ENCODE peak calls at places on chromosomes 4 and X, in nine cellular contexts. One of them, this sample, is unnamed.

GRCh38 chr4:102344955-102345794 is at the start of gene SLC39A8:
- DNase-seq in astrocyte of the spinal cord: peak; percentile 81
- DNase-seq in upper lobe of right lung: peak; percentile 95
- DNase-seq in brain microvascular endothelial cell: peak; percentile 71
- DNase-seq in GM13977: peak; percentile 93
- DNase-seq in astrocyte: peak; percentile 77
- DNase-seq in A549: peak; percentile 75
- DNase-seq in choroid plexus epithelial cell: peak; percentile 89
- DNase-seq in fibroblast of villous mesenchyme: peak; percentile 70
- DNase-seq in this sample: peak; percentile 89

GRCh38 chr4:12324965-12325364 is 896.3 kb upstream of the HS3ST1 start:
- DNase-seq in astrocyte of the spinal cord: no peak
- DNase-seq in upper lobe of right lung: no peak
- DNase-seq in brain microvascular endothelial cell: no peak
- DNase-seq in GM13977: no peak
- DNase-seq in astrocyte: no peak
- DNase-seq in A549: no peak
- DNase-seq in choroid plexus epithelial cell: no peak
- DNase-seq in fibroblast of villous mesenchyme: no peak
- DNase-seq in this sample: no peak

GRCh38 chrX:117989512-117989911 is 127.1 kb downstream of the KLHL13 start:
- DNase-seq in astrocyte of the spinal cord: no peak
- DNase-seq in upper lobe of right lung: no peak
- DNase-seq in brain microvascular endothelial cell: no peak
- DNase-seq in GM13977: no peak
- DNase-seq in astrocyte: peak; percentile 38
- DNase-seq in A549: no peak
- DNase-seq in choroid plexus epithelial cell: no peak
- DNase-seq in fibroblast of villous mesenchyme: no peak
- DNase-seq in this sample: no peak

GRCh38 chr4:103451341-103451740 is 253.2 kb upstream of the CENPE start:
- DNase-seq in astrocyte of the spinal cord: no peak
- DNase-seq in upper lobe of right lung: no peak
- DNase-seq in brain microvascular endothelial cell: no peak
- DNase-seq in GM13977: no peak
- DNase-seq in astrocyte: no peak
- DNase-seq in A549: no peak
- DNase-seq in choroid plexus epithelial cell: no peak
- DNase-seq in fibroblast of villous mesenchyme: no peak
- DNase-seq in this sample: peak; percentile 61

GRCh38 chr4:24704152-24704551 is 91.2 kb upstream of the SOD3 start:
- DNase-seq in astrocyte of the spinal cord: no peak
- DNase-seq in upper lobe of right lung: no peak
- DNase-seq in brain microvascular endothelial cell: no peak
- DNase-seq in GM13977: no peak
- DNase-seq in astrocyte: no peak
- DNase-seq in A549: no peak
- DNase-seq in choroid plexus epithelial cell: no peak
- DNase-seq in fibroblast of villous mesenchyme: no peak
- DNase-seq in this sample: no peak

GRCh38 chr4:10722957-10723356 is 38.4 kb upstream of the CLNK start:
- DNase-seq in astrocyte of the spinal cord: no peak
- DNase-seq in upper lobe of right lung: no peak
- DNase-seq in brain microvascular endothelial cell: no peak
- DNase-seq in GM13977: no peak
- DNase-seq in astrocyte: no peak
- DNase-seq in A549: no peak
- DNase-seq in choroid plexus epithelial cell: no peak
- DNase-seq in fibroblast of villous mesenchyme: no peak
- DNase-seq in this sample: no peak

GRCh38 chrX:48508400-48509244 is at the start of gene PORCN:
- DNase-seq in astrocyte of the spinal cord: peak; percentile 63
- DNase-seq in upper lobe of right lung: peak; percentile 93
- DNase-seq in brain microvascular endothelial cell: peak; percentile 35
- DNase-seq in GM13977: peak; percentile 92
- DNase-seq in astrocyte: no peak
- DNase-seq in A549: peak; percentile 80
- DNase-seq in choroid plexus epithelial cell: peak; percentile 57
- DNase-seq in fibroblast of villous mesenchyme: peak; percentile 68
- DNase-seq in this sample: peak; percentile 70

GRCh38 chr4:168731006-168731636 is 234.3 kb downstream of the PALLD start:
- DNase-seq in astrocyte of the spinal cord: no peak
- DNase-seq in upper lobe of right lung: no peak
- DNase-seq in brain microvascular endothelial cell: peak; percentile 45
- DNase-seq in GM13977: no peak
- DNase-seq in astrocyte: peak; percentile 61
- DNase-seq in A549: no peak
- DNase-seq in choroid plexus epithelial cell: peak; percentile 81
- DNase-seq in fibroblast of villous mesenchyme: peak; percentile 85
- DNase-seq in this sample: peak; percentile 24

GRCh38 chr4:26992657-26993361 is 132.2 kb downstream of the STIM2 start:
- DNase-seq in astrocyte of the spinal cord: peak; percentile 71
- DNase-seq in upper lobe of right lung: no peak
- DNase-seq in brain microvascular endothelial cell: peak; percentile 78
- DNase-seq in GM13977: peak; percentile 55
- DNase-seq in astrocyte: peak; percentile 94
- DNase-seq in A549: no peak
- DNase-seq in choroid plexus epithelial cell: peak; percentile 83
- DNase-seq in fibroblast of villous mesenchyme: peak; percentile 46
- DNase-seq in this sample: peak; percentile 16

GRCh38 chr4:92232566-92232965 is 71.2 kb upstream of the GRID2 start:
- DNase-seq in astrocyte of the spinal cord: no peak
- DNase-seq in upper lobe of right lung: no peak
- DNase-seq in brain microvascular endothelial cell: no peak
- DNase-seq in GM13977: no peak
- DNase-seq in astrocyte: no peak
- DNase-seq in A549: no peak
- DNase-seq in choroid plexus epithelial cell: peak; percentile 15
- DNase-seq in fibroblast of villous mesenchyme: no peak
- DNase-seq in this sample: peak; percentile 14

GRCh38 chrX:22314211-22314610 is 41.5 kb downstream of the CBLL2 start:
- DNase-seq in astrocyte of the spinal cord: no peak
- DNase-seq in upper lobe of right lung: no peak
- DNase-seq in brain microvascular endothelial cell: no peak
- DNase-seq in GM13977: no peak
- DNase-seq in astrocyte: no peak
- DNase-seq in A549: no peak
- DNase-seq in choroid plexus epithelial cell: no peak
- DNase-seq in fibroblast of villous mesenchyme: no peak
- DNase-seq in this sample: peak; percentile 31

GRCh38 chr4:25113915-25114904 is 46.0 kb downstream of the SEPSECS start:
- DNase-seq in astrocyte of the spinal cord: peak; percentile 64
- DNase-seq in upper lobe of right lung: no peak
- DNase-seq in brain microvascular endothelial cell: peak; percentile 65
- DNase-seq in GM13977: no peak
- DNase-seq in astrocyte: peak; percentile 65
- DNase-seq in A549: no peak
- DNase-seq in choroid plexus epithelial cell: peak; percentile 57
- DNase-seq in fibroblast of villous mesenchyme: peak; percentile 25
- DNase-seq in this sample: peak; percentile 42

GRCh38 chrX:118660085-118660484 is 67.3 kb upstream of the IL13RA1 start:
- DNase-seq in astrocyte of the spinal cord: no peak
- DNase-seq in upper lobe of right lung: no peak
- DNase-seq in brain microvascular endothelial cell: no peak
- DNase-seq in GM13977: no peak
- DNase-seq in astrocyte: no peak
- DNase-seq in A549: no peak
- DNase-seq in choroid plexus epithelial cell: no peak
- DNase-seq in fibroblast of villous mesenchyme: peak; percentile 42
- DNase-seq in this sample: no peak

GRCh38 chrX:38561951-38562719 is 793 bp downstream of the TSPAN7 start:
- DNase-seq in astrocyte of the spinal cord: no peak
- DNase-seq in upper lobe of right lung: peak; percentile 63
- DNase-seq in brain microvascular endothelial cell: no peak
- DNase-seq in GM13977: no peak
- DNase-seq in astrocyte: no peak
- DNase-seq in A549: no peak
- DNase-seq in choroid plexus epithelial cell: no peak
- DNase-seq in fibroblast of villous mesenchyme: no peak
- DNase-seq in this sample: no peak

GRCh38 chrX:18887821-18888205 is 96.1 kb downstream of the PHKA2 start:
- DNase-seq in astrocyte of the spinal cord: no peak
- DNase-seq in upper lobe of right lung: no peak
- DNase-seq in brain microvascular endothelial cell: no peak
- DNase-seq in GM13977: no peak
- DNase-seq in astrocyte: no peak
- DNase-seq in A549: no peak
- DNase-seq in choroid plexus epithelial cell: no peak
- DNase-seq in fibroblast of villous mesenchyme: no peak
- DNase-seq in this sample: no peak

GRCh38 chr4:190018201-190018920 is 8.7 kb downstream of the FRG2 start:
- DNase-seq in astrocyte of the spinal cord: no peak
- DNase-seq in upper lobe of right lung: no peak
- DNase-seq in brain microvascular endothelial cell: no peak
- DNase-seq in GM13977: peak; percentile 3
- DNase-seq in astrocyte: no peak
- DNase-seq in A549: no peak
- DNase-seq in choroid plexus epithelial cell: no peak
- DNase-seq in fibroblast of villous mesenchyme: no peak
- DNase-seq in this sample: no peak

GRCh38 chr4:57854748-57855147 is 744.6 kb upstream of the IGFBP7 start:
- DNase-seq in astrocyte of the spinal cord: no peak
- DNase-seq in upper lobe of right lung: no peak
- DNase-seq in brain microvascular endothelial cell: no peak
- DNase-seq in GM13977: no peak
- DNase-seq in astrocyte: no peak
- DNase-seq in A549: no peak
- DNase-seq in choroid plexus epithelial cell: no peak
- DNase-seq in fibroblast of villous mesenchyme: no peak
- DNase-seq in this sample: peak; percentile 13

GRCh38 chrX:17547658-17548057 is 172.7 kb downstream of the NHS start:
- DNase-seq in astrocyte of the spinal cord: peak; percentile 91
- DNase-seq in upper lobe of right lung: peak; percentile 70
- DNase-seq in brain microvascular endothelial cell: peak; percentile 89
- DNase-seq in GM13977: peak; percentile 22
- DNase-seq in astrocyte: peak; percentile 90
- DNase-seq in A549: peak; percentile 44
- DNase-seq in choroid plexus epithelial cell: peak; percentile 92
- DNase-seq in fibroblast of villous mesenchyme: peak; percentile 68
- DNase-seq in this sample: peak; percentile 99
- TF ChIP-seq CTCF in astrocyte of the spinal cord: no peak
- TF ChIP-seq CTCF in upper lobe of right lung: no peak
- TF ChIP-seq CTCF in brain microvascular endothelial cell: no peak
- TF ChIP-seq CTCF in GM13977: no peak
- TF ChIP-seq CTCF in astrocyte: no peak
- TF ChIP-seq CTCF in A549: no peak
- TF ChIP-seq CTCF in choroid plexus epithelial cell: no peak
- TF ChIP-seq CTCF in fibroblast of villous mesenchyme: no peak
- TF ChIP-seq CTCF in this sample: no peak

GRCh38 chrX:94576367-94577004 is 902.5 kb downstream of the FAM133A start:
- DNase-seq in astrocyte of the spinal cord: no peak
- DNase-seq in upper lobe of right lung: no peak
- DNase-seq in brain microvascular endothelial cell: no peak
- DNase-seq in GM13977: no peak
- DNase-seq in astrocyte: no peak
- DNase-seq in A549: no peak
- DNase-seq in choroid plexus epithelial cell: no peak
- DNase-seq in fibroblast of villous mesenchyme: no peak
- DNase-seq in this sample: peak; percentile 24
- TF ChIP-seq CTCF in astrocyte of the spinal cord: no peak
- TF ChIP-seq CTCF in upper lobe of right lung: no peak
- TF ChIP-seq CTCF in brain microvascular endothelial cell: no peak
- TF ChIP-seq CTCF in GM13977: peak; percentile 20
- TF ChIP-seq CTCF in astrocyte: no peak
- TF ChIP-seq CTCF in A549: no peak
- TF ChIP-seq CTCF in choroid plexus epithelial cell: no peak
- TF ChIP-seq CTCF in fibroblast of villous mesenchyme: no peak
- TF ChIP-seq CTCF in this sample: peak; percentile 37

GRCh38 chr4:40547446-40548132 is 82.1 kb downstream of the RBM47 start:
- DNase-seq in astrocyte of the spinal cord: no peak
- DNase-seq in upper lobe of right lung: no peak
- DNase-seq in brain microvascular endothelial cell: no peak
- DNase-seq in GM13977: no peak
- DNase-seq in astrocyte: peak; percentile 27
- DNase-seq in A549: no peak
- DNase-seq in choroid plexus epithelial cell: no peak
- DNase-seq in fibroblast of villous mesenchyme: no peak
- DNase-seq in this sample: no peak

GRCh38 chr4:40553995-40554394 is 75.7 kb downstream of the RBM47 start:
- DNase-seq in astrocyte of the spinal cord: no peak
- DNase-seq in upper lobe of right lung: no peak
- DNase-seq in brain microvascular endothelial cell: no peak
- DNase-seq in GM13977: no peak
- DNase-seq in astrocyte: no peak
- DNase-seq in A549: no peak
- DNase-seq in choroid plexus epithelial cell: no peak
- DNase-seq in fibroblast of villous mesenchyme: no peak
- DNase-seq in this sample: no peak

GRCh38 chr4:40548256-40548655 is 81.4 kb downstream of the RBM47 start:
- DNase-seq in astrocyte of the spinal cord: peak; percentile 53
- DNase-seq in upper lobe of right lung: no peak
- DNase-seq in brain microvascular endothelial cell: peak; percentile 22
- DNase-seq in GM13977: no peak
- DNase-seq in astrocyte: peak; percentile 77
- DNase-seq in A549: no peak
- DNase-seq in choroid plexus epithelial cell: peak; percentile 31
- DNase-seq in fibroblast of villous mesenchyme: no peak
- DNase-seq in this sample: no peak

GRCh38 chr4:40552536-40552935 is 77.1 kb downstream of the RBM47 start:
- DNase-seq in astrocyte of the spinal cord: peak; percentile 67
- DNase-seq in upper lobe of right lung: no peak
- DNase-seq in brain microvascular endothelial cell: no peak
- DNase-seq in GM13977: no peak
- DNase-seq in astrocyte: peak; percentile 69
- DNase-seq in A549: peak; percentile 23
- DNase-seq in choroid plexus epithelial cell: no peak
- DNase-seq in fibroblast of villous mesenchyme: no peak
- DNase-seq in this sample: peak; percentile 43

GRCh38 chr4:40550900-40551546 is 78.6 kb downstream of the RBM47 start:
- DNase-seq in astrocyte of the spinal cord: peak; percentile 30
- DNase-seq in upper lobe of right lung: no peak
- DNase-seq in brain microvascular endothelial cell: peak; percentile 4
- DNase-seq in GM13977: peak; percentile 52
- DNase-seq in astrocyte: peak; percentile 34
- DNase-seq in A549: peak; percentile 25
- DNase-seq in choroid plexus epithelial cell: peak; percentile 72
- DNase-seq in fibroblast of villous mesenchyme: peak; percentile 86
- DNase-seq in this sample: peak; percentile 64
- TF ChIP-seq CTCF in astrocyte of the spinal cord: peak; percentile 37
- TF ChIP-seq CTCF in upper lobe of right lung: peak; percentile 31
- TF ChIP-seq CTCF in brain microvascular endothelial cell: peak; percentile 41
- TF ChIP-seq CTCF in GM13977: peak; percentile 54
- TF ChIP-seq CTCF in astrocyte: peak; percentile 31
- TF ChIP-seq CTCF in A549: peak; percentile 36
- TF ChIP-seq CTCF in choroid plexus epithelial cell: peak; percentile 59
- TF ChIP-seq CTCF in fibroblast of villous mesenchyme: peak; percentile 50
- TF ChIP-seq CTCF in this sample: peak; percentile 17

DNA sequence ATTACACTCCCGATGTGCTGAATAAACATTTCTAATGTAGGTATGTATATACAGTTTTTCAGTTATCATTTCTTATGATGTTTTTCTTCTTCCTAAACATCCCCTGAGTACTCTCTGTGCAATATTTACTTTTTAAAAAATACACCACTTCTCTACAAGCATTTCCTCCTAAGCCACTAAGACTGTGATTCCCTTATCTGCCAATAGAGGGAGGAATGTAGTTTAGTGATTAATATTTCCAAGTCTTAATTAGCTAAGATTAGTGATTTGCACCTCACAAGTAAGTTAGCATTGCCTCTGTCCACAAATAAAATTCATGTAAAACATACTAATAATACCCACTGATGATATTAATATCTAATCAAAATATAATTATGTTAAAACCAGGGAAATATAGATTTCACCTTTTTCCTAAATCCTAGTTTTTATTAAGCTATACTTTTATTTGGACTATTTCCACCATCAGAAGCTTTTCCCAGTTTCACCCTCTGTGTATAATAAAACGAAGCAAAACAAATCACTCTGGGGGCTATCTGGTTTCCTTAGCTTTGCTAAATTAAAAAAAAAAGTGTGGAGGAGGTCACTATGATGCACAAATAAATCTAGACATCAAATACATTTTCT is 909.1 kb downstream of the FAT4 start:
- DNase-seq in astrocyte of the spinal cord: peak; percentile 25
- DNase-seq in upper lobe of right lung: no peak
- DNase-seq in brain microvascular endothelial cell: no peak
- DNase-seq in GM13977: no peak
- DNase-seq in astrocyte: peak; percentile 14
- DNase-seq in A549: no peak
- DNase-seq in choroid plexus epithelial cell: peak; percentile 58
- DNase-seq in fibroblast of villous mesenchyme: peak; percentile 31
- DNase-seq in this sample: peak; percentile 39
- TF ChIP-seq CTCF in astrocyte of the spinal cord: peak; percentile 74
- TF ChIP-seq CTCF in upper lobe of right lung: peak; percentile 69
- TF ChIP-seq CTCF in brain microvascular endothelial cell: peak; percentile 59
- TF ChIP-seq CTCF in GM13977: peak; percentile 57
- TF ChIP-seq CTCF in astrocyte: peak; percentile 68
- TF ChIP-seq CTCF in A549: peak; percentile 10
- TF ChIP-seq CTCF in choroid plexus epithelial cell: peak; percentile 74
- TF ChIP-seq CTCF in fibroblast of villous mesenchyme: peak; percentile 70
- TF ChIP-seq CTCF in this sample: peak; percentile 62

This sample was measured in MCF 10A.